ENCODE peak calls at places on chromosomes 5 and 9, in four cellular contexts. R, Q, T and L are unnamed samples.
A peak's percentile ranks its signal among the peaks of the same experiment; 100 is the strongest.

GRCh38 chr9:114410910-114411309 is 23.1 kb upstream of the AKNA start:
- DNase-seq in R (no peak), Q (no peak), T (no peak), L (no peak)

GRCh38 chr9:86405926-86406325 is 51.7 kb upstream of the TUT7 start:
- DNase-seq in R (no peak), Q (peak; percentile 15), T (no peak), L (no peak)

GRCh38 chr5:93600409-93601052 is 17.5 kb downstream of the NR2F1 start:
- DNase-seq in R (no peak), Q (peak; percentile 27), T (no peak), L (no peak)

GRCh38 chr5:43514471-43514815 is 505 bp downstream of the C5orf34 start:
- DNase-seq in R (no peak), Q (no peak), T (no peak), L (no peak)

GRCh38 chr9:114109106-114109505 is 10.0 kb upstream of the KIF12 start:
- DNase-seq in R (no peak), Q (no peak), T (no peak), L (no peak)

GRCh38 chr5:23208959-23209431 is 298.4 kb upstream of the PRDM9 start:
- DNase-seq in R (no peak), Q (peak; percentile 86), T (no peak), L (no peak)

GRCh38 chr9:106286249-106286648 is 576.7 kb upstream of the ZNF462 start:
- DNase-seq in R (no peak), Q (peak; percentile 84), T (no peak), L (no peak)

GRCh38 chr9:19513671-19514275 is 105.0 kb downstream of the ACER2 start:
- DNase-seq in R (no peak), Q (no peak), T (no peak), L (no peak)

GRCh38 chr9:116149844-116150243 is 3.7 kb upstream of the PAPPA start:
- DNase-seq in R (no peak), Q (peak; percentile 64), T (no peak), L (no peak)

GRCh38 chr9:135329571-135330306 is 149.8 kb upstream of the PPP1R26 start:
- DNase-seq in R (no peak), Q (peak; percentile 67), T (peak; percentile 56), L (peak; percentile 53)

GRCh38 chr5:17910318-17910717 is 276.1 kb downstream of the TAF11L14 start:
- DNase-seq in R (no peak), Q (no peak), T (no peak), L (no peak)

GRCh38 chr9:29349050-29349449 is 1775.8 kb upstream of the C9orf72 start:
- DNase-seq in R (no peak), Q (no peak), T (no peak), L (no peak)

DNA sequence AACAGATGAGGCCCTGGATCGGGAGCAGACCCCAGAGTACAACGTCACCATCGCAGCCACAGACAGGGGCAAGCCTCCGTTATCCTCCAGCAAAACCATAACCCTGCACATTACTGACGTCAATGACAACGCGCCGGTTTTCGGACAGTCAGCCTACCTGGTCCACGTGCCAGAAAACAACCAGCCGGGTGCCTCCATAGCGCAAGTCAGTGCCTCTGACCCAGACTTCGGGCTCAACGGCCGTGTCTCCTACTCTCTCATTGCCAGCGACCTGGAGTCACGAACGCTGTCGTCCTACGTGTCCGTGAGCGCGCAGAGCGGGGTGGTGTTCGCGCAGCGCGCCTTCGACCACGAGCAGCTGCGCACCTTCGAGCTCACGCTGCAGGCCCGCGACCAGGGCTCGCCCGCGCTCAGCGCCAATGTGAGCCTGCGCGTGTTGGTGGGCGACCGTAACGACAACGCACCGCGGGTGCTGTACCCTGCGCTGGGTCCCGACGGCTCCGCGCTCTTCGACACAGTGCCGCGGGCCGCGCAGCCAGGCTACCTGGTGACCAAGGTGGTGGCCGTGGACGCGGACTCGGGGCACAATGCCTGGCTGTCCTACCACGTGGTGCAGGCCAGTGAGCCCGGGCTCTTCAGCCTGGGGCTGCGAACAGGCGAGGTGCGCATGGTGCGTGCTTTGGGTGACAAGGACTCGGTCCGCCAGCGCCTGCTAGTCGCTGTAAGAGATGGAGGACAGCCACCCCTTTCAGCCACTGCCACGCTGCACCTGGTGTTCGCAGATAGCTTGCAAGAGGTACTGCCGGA is 1.6 kb upstream of the PCDHGA11 start:
- DNase-seq in R (no peak), Q (no peak), T (no peak), L (no peak)
- H3K4me3 ChIP-seq in R (no peak overlapping the region), Q (no peak overlapping the region), T (peak overlapping the region; percentile 42), L (peak overlapping the region; percentile 70)

GRCh38 chr5:175680020-175680419 is 22.1 kb downstream of the HRH2 start:
- DNase-seq in R (no peak), Q (no peak), T (no peak), L (no peak)
- H3K27ac ChIP-seq in R (no peak overlapping the region), Q (no peak overlapping the region), T (no peak overlapping the region), L (no peak overlapping the region)

DNA sequence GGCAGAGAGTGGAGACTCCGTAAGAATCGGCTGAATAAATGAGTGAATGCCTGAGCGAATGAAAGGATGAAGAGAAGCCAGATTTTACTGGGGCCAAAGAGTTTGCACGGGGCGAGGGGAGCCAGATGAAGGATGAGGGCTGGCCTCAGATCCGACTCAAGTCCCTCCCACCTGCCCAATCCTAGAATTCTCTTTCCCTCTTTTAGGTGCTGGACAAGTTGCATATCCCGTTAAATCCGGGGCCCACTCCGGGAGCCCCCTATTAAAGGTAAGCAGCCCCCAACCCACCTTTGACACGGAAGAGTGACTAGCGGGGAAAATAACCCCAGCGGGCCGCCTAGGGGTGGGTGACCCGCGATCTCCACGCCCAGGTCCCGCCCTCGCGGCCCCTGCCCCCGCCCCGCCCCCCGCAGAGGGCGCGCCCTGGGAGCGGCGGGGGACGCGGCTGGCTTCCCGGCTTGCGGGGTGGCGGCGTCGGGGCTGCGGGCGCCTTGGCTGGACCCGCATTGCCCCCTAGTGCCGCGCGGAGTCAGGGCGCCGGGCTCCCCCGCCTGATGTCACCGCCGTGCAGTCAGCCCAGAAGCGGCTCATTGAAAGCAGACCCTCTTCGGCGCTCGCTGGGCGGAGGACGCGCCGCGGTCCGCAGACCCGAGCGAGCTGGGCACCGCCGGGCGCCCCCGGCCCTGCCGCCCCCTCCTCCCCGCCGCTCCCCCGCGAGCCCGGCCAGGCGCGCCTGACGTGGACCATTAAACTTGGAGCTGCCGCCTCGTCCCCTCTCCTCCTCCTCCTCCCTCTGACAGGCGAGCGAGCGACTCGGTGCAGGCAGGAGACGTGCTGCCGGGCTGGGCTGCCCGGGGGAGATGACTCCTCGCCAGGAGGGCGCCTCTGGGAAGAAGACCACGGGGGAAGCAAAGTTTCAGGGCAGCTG is at the start of gene ADRA1B:
- DNase-seq in R (peak; percentile 37), Q (peak; percentile 92), T (peak; percentile 92), L (peak; percentile 81)
- TF ChIP-seq CTCF in R (no peak), Q (peak; percentile 65), T (peak; percentile 62), L (peak; percentile 78)

GRCh38 chr5:172659570-172659908 is 18.5 kb downstream of the NEURL1B start:
- DNase-seq in R (no peak), Q (no peak), T (no peak), L (no peak)

GRCh38 chr5:172660974-172661373 is 19.9 kb downstream of the NEURL1B start:
- DNase-seq in R (no peak), Q (no peak), T (no peak), L (no peak)

GRCh38 chr5:172658869-172659513 is 17.9 kb downstream of the NEURL1B start:
- DNase-seq in R (no peak), Q (no peak), T (no peak), L (peak; percentile 88)

GRCh38 chr5:172661536-172661935 is 20.5 kb downstream of the NEURL1B start:
- DNase-seq in R (no peak), Q (no peak), T (no peak), L (no peak)

GRCh38 chr5:172659909-172660628 is 19.0 kb downstream of the NEURL1B start:
- DNase-seq in R (no peak), Q (peak; percentile 78), T (peak; percentile 97), L (peak; percentile 94)
- H3K4me3 ChIP-seq in R (no peak overlapping the region), Q (no peak overlapping the region), T (no peak overlapping the region), L (peak overlapping the region; percentile 34)

GRCh38 chr5:166382031-166382430 is 1909.4 kb upstream of the WWC1 start:
- DNase-seq in R (no peak), Q (peak; percentile 9), T (no peak), L (no peak)
- H3K27ac ChIP-seq in R (no peak overlapping the region), Q (no peak overlapping the region), T (no peak overlapping the region), L (no peak overlapping the region)

GRCh38 chr9:36868591-36869282 is 165.3 kb downstream of the PAX5 start:
- DNase-seq in R (no peak), Q (no peak), T (no peak), L (no peak)

GRCh38 chr9:36867241-36867640 is 166.8 kb downstream of the PAX5 start:
- DNase-seq in R (no peak), Q (no peak), T (no peak), L (no peak)

GRCh38 chr9:36867672-36868471 is 166.2 kb downstream of the PAX5 start:
- DNase-seq in R (no peak), Q (no peak), T (no peak), L (no peak)

GRCh38 chr9:36865731-36866635 is 168.1 kb downstream of the PAX5 start:
- DNase-seq in R (no peak), Q (no peak), T (peak; percentile 32), L (no peak)

GRCh38 chr9:36866840-36867239 is 167.2 kb downstream of the PAX5 start:
- DNase-seq in R (no peak), Q (no peak), T (no peak), L (no peak)
- TF ChIP-seq CTCF in R (no peak), Q (peak; percentile 30), T (no peak), L (no peak)

GRCh38 chr5:74419468-74419867 is 221.1 kb downstream of the ENC1 start:
- DNase-seq in R (no peak), Q (no peak), T (no peak), L (no peak)

GRCh38 chr5:74415695-74416102 is 224.8 kb downstream of the ENC1 start:
- DNase-seq in R (no peak), Q (no peak), T (no peak), L (no peak)

GRCh38 chr5:74421365-74421764 is 219.2 kb downstream of the ENC1 start:
- DNase-seq in R (no peak), Q (no peak), T (no peak), L (no peak)

GRCh38 chr5:74420220-74420619 is 220.3 kb downstream of the ENC1 start:
- DNase-seq in R (no peak), Q (no peak), T (no peak), L (no peak)

DNA sequence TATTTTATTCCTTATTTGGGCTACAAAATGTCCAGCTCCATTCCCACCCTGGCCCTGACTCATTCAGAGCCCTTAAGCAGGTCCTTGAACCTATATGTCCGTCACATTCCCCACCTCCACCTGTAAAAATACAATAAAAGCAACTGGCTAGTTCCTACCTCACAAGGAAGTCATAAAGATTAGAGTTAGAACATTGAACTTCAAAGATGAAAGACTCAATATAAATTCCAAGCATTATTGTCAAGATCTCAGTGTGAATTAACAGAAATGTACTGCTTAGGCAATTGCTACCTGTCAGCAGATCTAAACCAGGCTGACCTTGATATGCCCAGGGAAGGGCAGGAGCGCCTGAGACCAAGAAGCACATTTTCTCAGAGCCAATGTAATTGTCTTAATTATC is 221.8 kb downstream of the ENC1 start:
- DNase-seq in R (no peak), Q (no peak), T (no peak), L (no peak)
- H3K4me3 ChIP-seq in R (no peak overlapping the region), Q (no peak overlapping the region), T (no peak overlapping the region), L (no peak overlapping the region)

GRCh38 chr5:173258466-173258865 is 23.5 kb upstream of the NKX2-5 start:
- DNase-seq in R (no peak), Q (no peak), T (no peak), L (no peak)

GRCh38 chr5:173268750-173269580 is 34.0 kb upstream of the NKX2-5 start:
- DNase-seq in R (no peak), Q (no peak), T (no peak), L (no peak)

GRCh38 chr5:173265433-173265832 is 30.4 kb upstream of the NKX2-5 start:
- DNase-seq in R (no peak), Q (no peak), T (no peak), L (no peak)

GRCh38 chr5:173263566-173263965 is 28.6 kb upstream of the NKX2-5 start:
- DNase-seq in R (no peak), Q (no peak), T (no peak), L (no peak)
- H3K27ac ChIP-seq in R (no peak overlapping the region), Q (no peak overlapping the region), T (no peak overlapping the region), L (no peak overlapping the region)